ENCODE peak calls at places on chromosomes 4 and X, in six cellular contexts. X, I, V, F, E and S are unnamed samples.

GRCh38 chr4:143251781-143252180 is 67.1 kb downstream of the USP38 start:
- DNase-seq in X (no peak), I (peak; percentile 87), V (peak; percentile 66), F (no peak), E (no peak), S (no peak)

GRCh38 chr4:181150173-181150572 is 1093.0 kb upstream of the TENM3 start:
- DNase-seq in X (no peak), I (no peak), V (no peak), F (no peak), E (no peak), S (no peak)

GRCh38 chrX:859329-859728 is 228.7 kb downstream of the SHOX start:
- DNase-seq in X (no peak), I (no peak), V (no peak), F (no peak), E (no peak), S (no peak)

GRCh38 chr4:87806520-87806919 is 7.2 kb downstream of the IBSP start:
- DNase-seq in X (no peak), I (peak; percentile 16), V (peak; percentile 52), F (no peak), E (no peak), S (no peak)

GRCh38 chrX:67104982-67105757 is 438.7 kb upstream of the AR start:
- DNase-seq in X (no peak), I (no peak), V (no peak), F (no peak), E (no peak), S (no peak)

GRCh38 chrX:6228720-6229119 is at the start of gene NLGN4X:
- DNase-seq in X (no peak), I (no peak), V (no peak), F (no peak), E (no peak), S (peak; percentile 4)

GRCh38 chrX:24253030-24253429 is 60.8 kb downstream of the SUPT20HL2 start:
- DNase-seq in X (no peak), I (no peak), V (no peak), F (no peak), E (no peak), S (no peak)

GRCh38 chr4:145533011-145533410 is 51.4 kb downstream of the SMAD1 start:
- DNase-seq in X (no peak), I (peak; percentile 5), V (no peak), F (no peak), E (no peak), S (no peak)

GRCh38 chr4:135418353-135418752 is 1216.8 kb upstream of the PABPC4L start:
- DNase-seq in X (peak; percentile 15), I (peak; percentile 37), V (peak; percentile 29), F (no peak), E (no peak), S (no peak)

GRCh38 chr4:153638999-153639398 is 45.1 kb upstream of the TLR2 start:
- DNase-seq in X (no peak), I (no peak), V (no peak), F (no peak), E (no peak), S (no peak)

GRCh38 chrX:73214366-73215094 is at the start of gene NAP1L2:
- DNase-seq in X (no peak), I (peak; percentile 77), V (no peak), F (peak; percentile 61), E (no peak), S (peak; percentile 33)

GRCh38 chr4:119498520-119498919 is 130.1 kb downstream of the PDE5A start:
- DNase-seq in X (peak; percentile 77), I (no peak), V (peak; percentile 59), F (no peak), E (no peak), S (peak; percentile 9)

GRCh38 chrX:37349131-37350033 is at the start of gene PRRG1:
- DNase-seq in X (peak; percentile 88), I (peak; percentile 80), V (peak; percentile 83), F (peak; percentile 92), E (no peak), S (peak; percentile 69)

GRCh38 chr4:42282081-42282901 is 115.0 kb upstream of the SHISA3 start:
- DNase-seq in X (peak; percentile 74), I (peak; percentile 89), V (peak; percentile 68), F (peak; percentile 25), E (no peak), S (no peak)

GRCh38 chr4:107863850-107864371 is 39.2 kb downstream of the SGMS2 start:
- DNase-seq in X (peak; percentile 55), I (peak; percentile 72), V (peak; percentile 51), F (no peak), E (no peak), S (no peak)

GRCh38 chr4:88350786-88351185 is 27.9 kb upstream of the HERC6 start:
- DNase-seq in X (no peak), I (no peak), V (no peak), F (no peak), E (no peak), S (no peak)

GRCh38 chr4:147019061-147019460 is 73.4 kb upstream of the TTC29 start:
- DNase-seq in X (peak; percentile 65), I (peak; percentile 72), V (peak; percentile 56), F (no peak), E (no peak), S (no peak)

GRCh38 chr4:174119818-174120217 is 163.6 kb downstream of the FBXO8 start:
- DNase-seq in X (peak; percentile 44), I (no peak), V (no peak), F (no peak), E (no peak), S (no peak)

GRCh38 chr4:36288727-36289126 is 7.3 kb downstream of the DTHD1 start:
- DNase-seq in X (no peak), I (peak; percentile 6), V (peak; percentile 3), F (no peak), E (no peak), S (no peak)

GRCh38 chrX:82127228-82128123 is 925.6 kb downstream of the SH3BGRL start:
- DNase-seq in X (no peak), I (peak; percentile 29), V (no peak), F (no peak), E (no peak), S (no peak)

GRCh38 chrX:13748486-13748885 is 13.9 kb downstream of the OFD1 start:
- DNase-seq in X (no peak), I (peak; percentile 27), V (peak; percentile 64), F (no peak), E (no peak), S (no peak)

GRCh38 chr4:10115271-10115656 is 1.3 kb downstream of the WDR1 start:
- DNase-seq in X (peak; percentile 65), I (peak; percentile 31), V (peak; percentile 60), F (no peak), E (no peak), S (no peak)
- H3K27ac ChIP-seq in X (peak overlapping the region; percentile 91), I (peak overlapping the region; percentile 0), V (peak overlapping the region; percentile 100), F (peak overlapping the region; percentile 99), E (peak overlapping the region; percentile 98), S (peak overlapping the region; percentile 69)

GRCh38 chr4:114598191-114599121 is at the start of gene UGT8:
- DNase-seq in X (peak; percentile 20), I (peak; percentile 34), V (no peak), F (peak; percentile 88), E (peak; percentile 0), S (peak; percentile 50)
- H3K27ac ChIP-seq in X (no peak within 1 kb of the TSS), I (no peak within 1 kb of the TSS), V (no peak within 1 kb of the TSS), F (no peak within 1 kb of the TSS), E (no peak within 1 kb of the TSS), S (peak within 1 kb of the TSS; percentile 98)

GRCh38 chr4:84892950-84893349 is 73.5 kb downstream of the WDFY3 start:
- DNase-seq in X (no peak), I (no peak), V (no peak), F (no peak), E (no peak), S (no peak)

GRCh38 chr4:84887824-84888223 is 78.7 kb downstream of the WDFY3 start:
- DNase-seq in X (peak; percentile 38), I (peak; percentile 66), V (peak; percentile 66), F (no peak), E (no peak), S (no peak)
- H3K27ac ChIP-seq in X (no peak overlapping the region), I (no peak overlapping the region), V (no peak overlapping the region), F (no peak overlapping the region), E (no peak overlapping the region), S (no peak overlapping the region)

GRCh38 chrX:50407976-50408375 is 62.6 kb downstream of the DGKK start:
- DNase-seq in X (no peak), I (no peak), V (no peak), F (no peak), E (no peak), S (no peak)

GRCh38 chrX:50403903-50404302 is 66.7 kb downstream of the DGKK start:
- DNase-seq in X (no peak), I (no peak), V (no peak), F (no peak), E (no peak), S (no peak)

DNA sequence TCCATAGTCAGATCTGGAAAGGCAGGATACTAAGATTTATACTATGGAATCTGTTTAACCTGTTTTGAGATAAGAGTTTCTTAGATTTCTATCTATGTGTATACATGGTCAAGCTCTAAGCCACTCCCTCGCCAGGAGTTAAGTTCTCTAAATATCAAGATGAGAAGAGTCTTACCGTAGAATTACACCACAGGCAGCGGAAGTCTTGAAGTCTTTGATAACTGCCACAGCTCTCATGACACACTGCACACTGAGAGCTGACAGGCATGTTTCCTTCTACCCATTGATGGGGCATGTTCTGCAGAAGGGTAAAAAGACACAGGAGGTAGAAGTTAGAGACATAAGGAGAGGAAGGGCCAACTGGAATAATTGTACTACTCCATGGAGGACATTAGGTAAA is 67.7 kb downstream of the DGKK start:
- DNase-seq in X (no peak), I (no peak), V (no peak), F (no peak), E (no peak), S (no peak)
- H3K27ac ChIP-seq in X (no peak overlapping the region), I (no peak overlapping the region), V (no peak overlapping the region), F (no peak overlapping the region), E (no peak overlapping the region), S (no peak overlapping the region)

DNA sequence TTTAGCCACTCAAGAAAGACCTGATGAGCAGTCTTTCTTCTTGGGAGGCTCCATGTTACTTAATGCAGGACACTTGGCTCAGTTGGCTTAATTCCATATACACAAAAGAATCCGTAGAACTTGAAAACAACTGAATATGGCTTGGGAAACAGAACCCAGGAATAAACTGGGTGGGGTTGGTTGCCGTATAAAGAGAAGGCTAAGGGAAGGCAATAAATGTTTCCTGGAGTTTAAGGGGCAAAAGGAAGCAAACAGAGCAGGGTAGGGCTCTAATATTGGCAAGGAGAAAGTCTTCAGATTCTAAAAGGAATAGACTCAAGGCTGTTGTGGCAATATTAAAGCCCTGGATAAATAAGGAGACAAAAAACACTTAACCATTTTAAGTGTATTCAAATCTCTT is 8.4 kb downstream of the TNMD start:
- DNase-seq in X (no peak), I (no peak), V (no peak), F (no peak), E (no peak), S (no peak)
- H3K27ac ChIP-seq in X (no peak overlapping the region), I (no peak overlapping the region), V (no peak overlapping the region), F (no peak overlapping the region), E (no peak overlapping the region), S (no peak overlapping the region)

GRCh38 chr4:90889171-90889570 is 762.0 kb downstream of the CCSER1 start:
- DNase-seq in X (no peak), I (no peak), V (no peak), F (no peak), E (no peak), S (no peak)

GRCh38 chr4:90883519-90883918 is 756.3 kb downstream of the CCSER1 start:
- DNase-seq in X (no peak), I (no peak), V (no peak), F (no peak), E (no peak), S (no peak)
- H3K27ac ChIP-seq in X (no peak overlapping the region), I (no peak overlapping the region), V (no peak overlapping the region), F (no peak overlapping the region), E (no peak overlapping the region), S (no peak overlapping the region)

GRCh38 chr4:40546972-40547371 is 82.7 kb downstream of the RBM47 start:
- DNase-seq in X (no peak), I (no peak), V (no peak), F (no peak), E (no peak), S (no peak)
- H3K27ac ChIP-seq in X (no peak overlapping the region), I (no peak overlapping the region), V (no peak overlapping the region), F (no peak overlapping the region), E (no peak overlapping the region), S (no peak overlapping the region)